ENCODE peak calls at places on chromosomes 16 and 17, in five cellular contexts. L is IMR-90, W is GM12878, Q is K562, Y is HepG2. X is an unnamed sample.

GRCh38 chr16:10885246-10885645 is 8.2 kb downstream of the CIITA start:
- DNase-seq in L (no peak), W (no peak), Q (no peak), Y (no peak), X (no peak)

GRCh38 chr16:645852-646678 is 3.1 kb upstream of the WDR90 start:
- DNase-seq in L (no peak), W (no peak), Q (no peak), Y (peak), X (no peak)

GRCh38 chr16:9797306-9797705 is 384.9 kb downstream of the GRIN2A start:
- DNase-seq in L (no peak), W (no peak), Q (no peak), Y (peak), X (no peak)

GRCh38 chr17:50027639-50028206 is 28.2 kb upstream of the ITGA3 start:
- DNase-seq in L (peak), W (no peak), Q (peak), Y (no peak), X (peak)

GRCh38 chr16:10181196-10182162 is 749 bp downstream of the GRIN2A start:
- DNase-seq in L (peak), W (no peak), Q (peak), Y (peak), X (peak)

GRCh38 chr17:6084226-6085161 is 14.3 kb downstream of the WSCD1 start:
- DNase-seq in L (no peak), W (no peak), Q (no peak), Y (no peak), X (no peak)

GRCh38 chr16:31216552-31217530 is at the start of gene PYDC1:
- DNase-seq in L (no peak), W (no peak), Q (peak), Y (no peak), X (no peak)

GRCh38 chr17:44916781-44917241 is 1.5 kb upstream of the GFAP start:
- DNase-seq in L (peak), W (no peak), Q (no peak), Y (no peak), X (no peak)

GRCh38 chr17:4706121-4706520 is 2.2 kb upstream of the PELP1 start:
- DNase-seq in L (peak), W (no peak), Q (no peak), Y (no peak), X (no peak)

GRCh38 chr16:24646646-24646995 is 82.8 kb upstream of the TNRC6A start:
- DNase-seq in L (no peak), W (no peak), Q (no peak), Y (no peak), X (peak)

GRCh38 chr16:80369559-80369958 is 171.2 kb upstream of the DYNLRB2 start:
- DNase-seq in L (peak), W (no peak), Q (no peak), Y (peak), X (peak)

GRCh38 chr16:19316846-19317245 is 31.3 kb downstream of the CLEC19A start:
- DNase-seq in L (no peak), W (no peak), Q (no peak), Y (no peak), X (no peak)

GRCh38 chr17:3738562-3739295 is 15.0 kb downstream of the HASPIN start:
- DNase-seq in L (peak), W (no peak), Q (peak), Y (no peak), X (no peak)

GRCh38 chr17:78781339-78782304 is at the start of gene CYTH1:
- DNase-seq in L (no peak), W (no peak), Q (peak), Y (no peak), X (no peak)

GRCh38 chr17:76506408-76507328 is 5.4 kb upstream of the RHBDF2 start:
- DNase-seq in L (peak), W (peak), Q (peak), Y (peak), X (peak)

GRCh38 chr17:7208027-7208571 is 11.5 kb downstream of the DLG4 start:
- DNase-seq in L (no peak), W (no peak), Q (no peak), Y (no peak), X (no peak)

GRCh38 chr17:33777674-33778073 is 477.4 kb upstream of the CCL2 start:
- DNase-seq in L (no peak), W (no peak), Q (no peak), Y (no peak), X (no peak)

GRCh38 chr17:39867891-39868553 is at the start of gene ZPBP2:
- DNase-seq in L (no peak), W (no peak), Q (no peak), Y (no peak), X (no peak)

GRCh38 chr17:5757306-5757907 is 173.1 kb upstream of the NLRP1 start:
- DNase-seq in L (no peak), W (no peak), Q (no peak), Y (peak), X (no peak)

GRCh38 chr16:86918637-86919036 is 340.3 kb downstream of the FOXL1 start:
- DNase-seq in L (no peak), W (no peak), Q (no peak), Y (no peak), X (no peak)

GRCh38 chr17:32486701-32487459 is at the start of gene CDK5R1:
- DNase-seq in L (peak), W (no peak), Q (peak), Y (peak), X (peak)

GRCh38 chr17:260944-261343 is 79.5 kb upstream of the DOC2B start:
- DNase-seq in L (no peak), W (no peak), Q (no peak), Y (no peak), X (no peak)

GRCh38 chr16:14384745-14385144 is 245.3 kb downstream of the PARN start:
- DNase-seq in L (no peak), W (no peak), Q (no peak), Y (no peak), X (no peak)

GRCh38 chr16:15932939-15933338 is 16.5 kb upstream of the ABCC1 start:
- DNase-seq in L (no peak), W (no peak), Q (no peak), Y (no peak), X (no peak)

GRCh38 chr17:17839792-17840707 is 3.3 kb upstream of the SREBF1 start:
- DNase-seq in L (peak), W (no peak), Q (peak), Y (peak), X (peak)

GRCh38 chr17:64443086-64443760 is 5.7 kb upstream of the MILR1 start:
- DNase-seq in L (no peak), W (no peak), Q (no peak), Y (no peak), X (no peak)

GRCh38 chr17:83062011-83062817 is 17.2 kb upstream of the METRNL start:
- DNase-seq in L (no peak), W (no peak), Q (no peak), Y (no peak), X (no peak)

DNA sequence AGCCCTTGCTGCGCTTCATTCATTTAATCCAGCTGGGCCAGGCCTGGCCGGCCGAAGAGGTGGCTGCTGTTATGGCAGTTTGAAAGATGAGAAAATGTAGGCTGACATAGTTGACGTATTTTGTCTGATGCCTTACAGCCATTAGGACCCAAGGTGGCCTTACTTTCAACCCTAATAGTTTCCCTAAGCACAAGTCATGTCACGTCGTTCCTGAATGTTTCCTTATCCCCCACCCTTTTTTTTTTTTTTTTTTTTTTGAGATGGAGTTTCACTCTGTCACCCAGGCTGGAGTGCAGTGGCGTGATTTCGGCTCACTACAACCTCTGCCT is 307 bp upstream of the GOT2 start:
- DNase-seq in L (no peak), W (no peak), Q (no peak), Y (no peak), X (no peak)
- TF ChIP-seq CTCF in L (no peak), W (no peak), Q (no peak), Y (no peak), X (peak)

GRCh38 chr16:74829637-74830036 is 55.0 kb upstream of the FA2H start:
- DNase-seq in L (no peak), W (no peak), Q (no peak), Y (no peak), X (no peak)

GRCh38 chr16:74830646-74831045 is 56.0 kb upstream of the FA2H start:
- DNase-seq in L (no peak), W (no peak), Q (no peak), Y (no peak), X (no peak)

GRCh38 chr16:74825016-74825415 is 50.4 kb upstream of the FA2H start:
- DNase-seq in L (no peak), W (no peak), Q (no peak), Y (no peak), X (no peak)

GRCh38 chr16:74825941-74826340 is 51.3 kb upstream of the FA2H start:
- DNase-seq in L (no peak), W (no peak), Q (no peak), Y (no peak), X (no peak)
- TF ChIP-seq BHLHE40 in L (no peak), W (no peak), Q (no peak), Y (no peak), X (no peak)

DNA sequence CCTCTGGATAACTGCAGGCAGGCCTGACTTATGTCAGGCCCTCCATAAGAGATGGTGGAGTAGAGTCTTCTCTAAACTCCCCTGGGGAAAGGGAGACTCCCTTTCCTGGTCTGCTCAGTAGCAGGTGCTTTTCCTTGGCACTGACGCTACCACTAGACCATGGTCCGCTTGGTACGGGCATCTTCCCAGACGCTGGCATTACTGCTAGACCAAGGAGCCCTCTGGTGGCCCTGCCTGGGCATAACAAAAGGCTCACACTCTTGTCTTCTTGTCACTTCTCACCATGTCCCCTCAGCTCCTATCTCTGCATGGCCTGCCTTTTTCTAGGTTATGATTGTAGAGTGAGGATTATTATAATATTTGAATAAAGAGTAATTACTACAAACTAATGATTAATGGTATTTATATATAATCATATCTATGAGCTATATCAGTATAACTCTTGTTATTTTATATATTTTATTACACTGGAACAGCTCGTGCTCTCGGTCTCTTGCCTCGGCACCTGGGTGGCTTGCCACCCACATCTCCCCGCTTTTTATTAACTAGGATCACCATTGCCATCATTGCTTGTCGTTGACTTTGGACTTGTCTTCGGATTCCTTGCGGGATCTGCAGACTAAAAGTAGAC is 59.8 kb upstream of the ARL4D start:
- DNase-seq in L (no peak), W (no peak), Q (no peak), Y (peak), X (peak)
- TF ChIP-seq CTCF in L (peak), W (peak), Q (peak), Y (peak), X (peak)

GRCh38 chr16:3189869-3190268 is 1.9 kb downstream of the OR1F1 start:
- DNase-seq in L (no peak), W (no peak), Q (no peak), Y (no peak), X (no peak)

GRCh38 chr16:3188925-3189825 is 1.2 kb downstream of the OR1F1 start:
- DNase-seq in L (peak), W (no peak), Q (peak), Y (peak), X (peak)

GRCh38 chr16:3186946-3187690 is 886 bp upstream of the OR1F1 start:
- DNase-seq in L (no peak), W (no peak), Q (no peak), Y (no peak), X (no peak)

GRCh38 chr16:3188675-3188924 is 596 bp downstream of the OR1F1 start:
- DNase-seq in L (no peak), W (no peak), Q (no peak), Y (no peak), X (no peak)

GRCh38 chr16:3187798-3188674 is at the start of gene OR1F1:
- DNase-seq in L (peak), W (no peak), Q (peak), Y (peak), X (peak)
- TF ChIP-seq BHLHE40 in L (no peak), W (no peak), Q (no peak), Y (no peak), X (no peak)

GRCh38 chr17:9802701-9803100 is 11.3 kb upstream of the DHRS7C start:
- DNase-seq in L (no peak), W (no peak), Q (no peak), Y (no peak), X (peak)

GRCh38 chr17:9801505-9801904 is 10.1 kb upstream of the DHRS7C start:
- DNase-seq in L (no peak), W (no peak), Q (no peak), Y (no peak), X (no peak)

GRCh38 chr17:9802294-9802693 is 10.9 kb upstream of the DHRS7C start:
- DNase-seq in L (no peak), W (no peak), Q (no peak), Y (no peak), X (peak)

GRCh38 chr17:9798724-9799123 is 7.3 kb upstream of the DHRS7C start:
- DNase-seq in L (no peak), W (no peak), Q (no peak), Y (no peak), X (no peak)

GRCh38 chr17:9797965-9798364 is 6.6 kb upstream of the DHRS7C start:
- DNase-seq in L (no peak), W (no peak), Q (no peak), Y (no peak), X (no peak)
- TF ChIP-seq CTCF in L (no peak), W (no peak), Q (no peak), Y (no peak), X (no peak)

X was measured in A549.